ENCODE peak calls at places on chromosomes 3 and 15, in four cellular contexts. P is H1, F is GM12878, T is HepG2. W is an unnamed sample.
A peak's percentile ranks its signal among the peaks of the same experiment; 100 is the strongest.

GRCh38 chr15:83422090-83422489 is 25.1 kb upstream of the SH3GL3 start:
- DNase-seq in P (no peak), F (no peak), T (no peak), W (no peak)

GRCh38 chr3:55728461-55729100 is 241.5 kb upstream of the WNT5A start:
- DNase-seq in P (no peak), F (no peak), T (no peak), W (no peak)

GRCh38 chr15:56930663-56931313 is 12.3 kb downstream of the TCF12 start:
- DNase-seq in P (no peak), F (no peak), T (no peak), W (no peak)

GRCh38 chr15:22888120-22888859 is 49.8 kb downstream of the NIPA2 start:
- DNase-seq in P (no peak), F (no peak), T (no peak), W (no peak)

GRCh38 chr3:123818921-123819429 is 65.2 kb downstream of the MYLK start:
- DNase-seq in P (no peak), F (no peak), T (peak; percentile 77), W (no peak)

GRCh38 chr15:65641723-65642475 is 20.2 kb downstream of the SLC24A1 start:
- DNase-seq in P (no peak), F (no peak), T (peak; percentile 12), W (no peak)

GRCh38 chr15:33068007-33068441 is 126.5 kb downstream of the FMN1 start:
- DNase-seq in P (no peak), F (no peak), T (peak; percentile 66), W (peak; percentile 42)

GRCh38 chr3:64859625-64860590 is 172.1 kb upstream of the ADAMTS9 start:
- DNase-seq in P (no peak), F (no peak), T (no peak), W (no peak)

GRCh38 chr3:52015431-52016256 is 19.9 kb upstream of the RPL29 start:
- DNase-seq in P (no peak), F (no peak), T (no peak), W (no peak)

GRCh38 chr15:88580532-88580931 is 34.1 kb upstream of the DET1 start:
- DNase-seq in P (no peak), F (no peak), T (no peak), W (no peak)

GRCh38 chr3:66276705-66277274 is 56.0 kb downstream of the SLC25A26 start:
- DNase-seq in P (peak; percentile 60), F (no peak), T (peak; percentile 55), W (peak; percentile 60)

GRCh38 chr3:129618186-129618820 is 11.8 kb upstream of the PLXND1 start:
- DNase-seq in P (no peak), F (no peak), T (no peak), W (no peak)

GRCh38 chr3:30258426-30259392 is 347.7 kb upstream of the TGFBR2 start:
- DNase-seq in P (no peak), F (no peak), T (peak; percentile 100), W (no peak)

GRCh38 chr3:70312336-70312735 is at the start of gene MDFIC2:
- DNase-seq in P (peak; percentile 48), F (no peak), T (no peak), W (peak; percentile 19)

GRCh38 chr3:149388714-149389417 is 11.4 kb upstream of the TM4SF1 start:
- DNase-seq in P (no peak), F (no peak), T (peak; percentile 78), W (no peak)

GRCh38 chr15:62323353-62323752 is 158.3 kb upstream of the C2CD4B start:
- DNase-seq in P (no peak), F (no peak), T (no peak), W (no peak)

GRCh38 chr3:60809857-60810256 is 441.4 kb downstream of the FHIT start:
- DNase-seq in P (no peak), F (no peak), T (peak; percentile 16), W (no peak)

GRCh38 chr15:78097667-78098066 is 5.3 kb downstream of the SH2D7 start:
- DNase-seq in P (no peak), F (no peak), T (no peak), W (no peak)

GRCh38 chr3:178284180-178284579 is 252.1 kb upstream of the KCNMB2 start:
- DNase-seq in P (no peak), F (no peak), T (no peak), W (no peak)

GRCh38 chr3:19702416-19703078 is 231.5 kb downstream of the EFHB start:
- DNase-seq in P (no peak), F (no peak), T (no peak), W (peak; percentile 47)

GRCh38 chr3:167520656-167521360 is 47.0 kb upstream of the SERPINI2 start:
- DNase-seq in P (no peak), F (no peak), T (no peak), W (no peak)

GRCh38 chr3:127590282-127590592 is 296 bp downstream of the TPRA1 start:
- DNase-seq in P (no peak), F (no peak), T (no peak), W (no peak)

GRCh38 chr3:195876297-195877031 is 31.9 kb downstream of the TNK2 start:
- DNase-seq in P (no peak), F (no peak), T (no peak), W (no peak)

GRCh38 chr3:20575153-20575552 is 389.1 kb upstream of the SGO1 start:
- DNase-seq in P (no peak), F (no peak), T (no peak), W (no peak)

GRCh38 chr3:13838421-13838820 is 41.5 kb downstream of the WNT7A start:
- DNase-seq in P (no peak), F (no peak), T (no peak), W (no peak)

GRCh38 chr15:52217186-52217585 is 26.0 kb upstream of the GNB5 start:
- DNase-seq in P (peak; percentile 72), F (no peak), T (no peak), W (peak; percentile 68)

GRCh38 chr15:50109086-50109987 is 9.7 kb downstream of the ATP8B4 start:
- DNase-seq in P (no peak), F (no peak), T (no peak), W (no peak)

GRCh38 chr15:41897327-41897726 is 3.5 kb upstream of the SPTBN5 start:
- DNase-seq in P (no peak), F (no peak), T (no peak), W (no peak)

GRCh38 chr3:8840556-8840955 is 71.1 kb upstream of the OXTR start:
- DNase-seq in P (no peak), F (no peak), T (no peak), W (no peak)

GRCh38 chr3:126268866-126269265 is 88.3 kb downstream of the KLF15 start:
- DNase-seq in P (no peak), F (no peak), T (no peak), W (no peak)
- TF ChIP-seq ATF2 in P (no peak), F (no peak), T (no peak), W (no peak)

DNA sequence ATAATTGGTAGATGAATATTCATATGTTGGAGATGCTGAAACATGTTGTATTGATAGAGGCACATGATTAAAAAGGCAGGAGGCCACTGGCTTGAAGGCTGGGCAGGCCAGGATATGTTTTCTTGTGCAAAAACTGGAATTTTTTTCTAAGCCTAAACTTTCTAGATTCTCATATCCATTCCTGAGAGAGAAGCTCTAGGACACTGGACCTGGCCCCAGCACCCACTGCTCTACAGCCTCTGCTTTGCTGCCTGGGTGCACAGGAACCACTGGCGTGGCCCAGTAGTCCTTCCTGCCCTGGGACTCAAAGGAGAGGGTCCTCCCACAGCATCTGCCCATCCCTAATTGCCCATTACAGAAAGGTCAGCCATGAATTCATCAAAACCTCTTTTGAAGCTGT is 58.1 kb upstream of the APEH start:
- DNase-seq in P (no peak), F (no peak), T (no peak), W (no peak)
- TF ChIP-seq ATF2 in P (no peak), F (no peak), T (no peak), W (no peak)

GRCh38 chr15:39594056-39594763 is 13.3 kb downstream of the THBS1 start:
- DNase-seq in P (no peak), F (no peak), T (no peak), W (no peak)
- TF ChIP-seq ATF2 in P (no peak), F (no peak), T (no peak), W (no peak)

GRCh38 chr15:87500240-87500639 is 756.3 kb downstream of the NTRK3 start:
- DNase-seq in P (peak; percentile 45), F (no peak), T (no peak), W (peak; percentile 36)
- TF ChIP-seq ATF2 in P (no peak), F (no peak), T (no peak), W (no peak)

GRCh38 chr15:77025066-77025435 is 30.1 kb downstream of the PSTPIP1 start:
- DNase-seq in P (no peak), F (no peak), T (no peak), W (peak; percentile 5)
- TF ChIP-seq ATF2 in P (no peak), F (no peak), T (no peak), W (no peak)

DNA sequence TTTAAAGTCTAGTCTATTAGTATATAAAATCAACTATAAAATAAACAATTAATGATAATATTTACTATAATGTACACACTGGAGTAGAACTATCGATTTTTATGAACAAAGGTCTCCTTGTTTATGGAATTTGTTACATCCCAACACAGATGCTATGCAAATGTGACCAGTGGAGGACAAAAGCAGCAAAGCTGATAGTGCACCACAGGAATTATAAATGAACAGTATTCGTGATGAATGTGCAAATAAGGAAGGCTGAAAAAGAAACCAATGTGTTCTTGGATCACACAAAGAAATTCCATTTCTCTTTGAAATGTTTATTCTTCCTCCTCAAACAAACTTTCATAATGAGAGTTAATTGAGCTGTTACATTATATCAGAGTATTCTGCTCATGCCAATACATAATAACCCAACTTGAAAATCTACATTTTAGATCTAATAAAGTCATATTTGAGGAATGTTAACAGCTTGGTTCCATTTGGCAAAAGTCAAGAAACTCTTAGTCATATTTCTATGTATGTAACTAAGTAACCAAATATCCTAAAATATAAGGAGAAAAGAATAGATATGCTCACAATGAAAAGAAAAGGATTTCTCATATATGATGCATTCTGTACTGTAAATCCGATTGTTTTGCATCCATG is 79.3 kb downstream of the NEK10 start:
- DNase-seq in P (no peak), F (no peak), T (no peak), W (no peak)
- TF ChIP-seq ATF2 in P (no peak), F (no peak), T (no peak), W (no peak)

GRCh38 chr3:24686764-24687163 is 192.1 kb upstream of the THRB start:
- DNase-seq in P (no peak), F (no peak), T (no peak), W (no peak)
- TF ChIP-seq ATF2 in P (no peak), F (no peak), T (no peak), W (no peak)

DNA sequence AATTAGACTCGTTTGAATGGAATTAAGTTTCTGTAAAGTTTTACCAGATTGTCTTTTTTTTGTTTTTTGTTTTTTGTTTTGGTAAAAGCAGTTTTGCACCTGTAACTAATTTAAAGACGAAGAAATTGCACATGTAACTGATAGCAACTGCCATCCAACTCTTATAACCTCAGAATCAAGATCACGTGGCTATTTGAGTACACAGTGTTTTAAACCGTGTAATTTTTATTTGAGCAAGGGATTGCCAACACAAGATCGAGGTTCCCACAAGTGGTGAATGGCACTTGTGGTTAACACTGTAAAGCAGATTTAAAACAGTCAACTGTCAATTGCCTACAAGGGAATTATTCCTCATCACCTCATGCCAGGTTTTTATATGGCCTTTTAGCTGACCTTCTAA is 67.3 kb downstream of the PPARG start:
- DNase-seq in P (no peak), F (no peak), T (no peak), W (no peak)
- TF ChIP-seq ATF2 in P (no peak), F (no peak), T (no peak), W (no peak)